ENCODE peak calls at places on chromosomes 4 and X, in nine cellular contexts. One of them, this sample, is unnamed.

GRCh38 chr4:48538358-48538757 is 48.3 kb downstream of the ZAR1 start:
- DNase-seq in NCI-H1092: no peak
- DNase-seq in hepatic stellate cell: no peak
- DNase-seq in WTC11: no peak
- DNase-seq in T-helper 9 cell: no peak
- DNase-seq in HS-5: no peak
- DNase-seq in osteocyte: no peak
- DNase-seq in left ventricle myocardium superior: no peak
- DNase-seq in HCEC 1CT: no peak
- DNase-seq in this sample: no peak

GRCh38 chr4:148021706-148022105 is 289.8 kb downstream of the ARHGAP10 start:
- DNase-seq in HS-5: no peak
- DNase-seq in WTC11: no peak
- DNase-seq in hepatic stellate cell: no peak
- DNase-seq in osteocyte: no peak
- DNase-seq in left ventricle myocardium superior: no peak
- DNase-seq in NCI-H1092: no peak
- DNase-seq in T-helper 9 cell: no peak
- DNase-seq in HCEC 1CT: no peak
- DNase-seq in this sample: no peak

GRCh38 chr4:26342328-26343040 is 21.7 kb downstream of the RBPJ start:
- DNase-seq in NCI-H1092: no peak
- DNase-seq in osteocyte: no peak
- DNase-seq in HCEC 1CT: peak; percentile 87
- DNase-seq in HS-5: peak; percentile 74
- DNase-seq in T-helper 9 cell: no peak
- DNase-seq in WTC11: no peak
- DNase-seq in hepatic stellate cell: peak; percentile 87
- DNase-seq in left ventricle myocardium superior: no peak
- DNase-seq in this sample: peak; percentile 65

GRCh38 chr4:125085-125820 is 952 bp downstream of the ZNF718 start:
- DNase-seq in T-helper 9 cell: peak; percentile 17
- DNase-seq in NCI-H1092: peak; percentile 19
- DNase-seq in osteocyte: no peak
- DNase-seq in left ventricle myocardium superior: peak; percentile 54
- DNase-seq in HS-5: no peak
- DNase-seq in hepatic stellate cell: peak; percentile 13
- DNase-seq in WTC11: peak; percentile 61
- DNase-seq in HCEC 1CT: no peak
- DNase-seq in this sample: no peak

GRCh38 chr4:151276787-151277557 is at the start of gene PRSS48:
- DNase-seq in WTC11: peak; percentile 90
- DNase-seq in HCEC 1CT: peak; percentile 23
- DNase-seq in T-helper 9 cell: peak; percentile 7
- DNase-seq in HS-5: no peak
- DNase-seq in osteocyte: no peak
- DNase-seq in left ventricle myocardium superior: peak; percentile 81
- DNase-seq in NCI-H1092: peak; percentile 30
- DNase-seq in hepatic stellate cell: peak; percentile 63
- DNase-seq in this sample: no peak

GRCh38 chrX:39736219-39737211 is 361.2 kb downstream of the BCOR start:
- DNase-seq in left ventricle myocardium superior: peak; percentile 91
- DNase-seq in NCI-H1092: peak; percentile 49
- DNase-seq in hepatic stellate cell: peak; percentile 55
- DNase-seq in WTC11: no peak
- DNase-seq in osteocyte: no peak
- DNase-seq in HS-5: no peak
- DNase-seq in HCEC 1CT: peak; percentile 12
- DNase-seq in T-helper 9 cell: no peak
- DNase-seq in this sample: no peak

GRCh38 chrX:80138938-80139337 is 124.4 kb downstream of the TBX22 start:
- DNase-seq in WTC11: no peak
- DNase-seq in left ventricle myocardium superior: no peak
- DNase-seq in osteocyte: no peak
- DNase-seq in HS-5: no peak
- DNase-seq in T-helper 9 cell: no peak
- DNase-seq in HCEC 1CT: no peak
- DNase-seq in NCI-H1092: no peak
- DNase-seq in hepatic stellate cell: no peak
- DNase-seq in this sample: no peak

GRCh38 chrX:15350329-15350996 is 15.1 kb upstream of the PIGA start:
- DNase-seq in HCEC 1CT: no peak
- DNase-seq in hepatic stellate cell: no peak
- DNase-seq in osteocyte: no peak
- DNase-seq in T-helper 9 cell: no peak
- DNase-seq in WTC11: peak; percentile 10
- DNase-seq in NCI-H1092: no peak
- DNase-seq in left ventricle myocardium superior: no peak
- DNase-seq in HS-5: no peak
- DNase-seq in this sample: no peak

GRCh38 chr4:58214376-58214775 is 1104.2 kb upstream of the IGFBP7 start:
- DNase-seq in T-helper 9 cell: no peak
- DNase-seq in osteocyte: no peak
- DNase-seq in hepatic stellate cell: no peak
- DNase-seq in HCEC 1CT: no peak
- DNase-seq in NCI-H1092: no peak
- DNase-seq in HS-5: no peak
- DNase-seq in WTC11: peak; percentile 13
- DNase-seq in left ventricle myocardium superior: no peak
- DNase-seq in this sample: no peak

GRCh38 chr4:141702472-141703182 is 66.2 kb downstream of the IL15 start:
- DNase-seq in HS-5: no peak
- DNase-seq in left ventricle myocardium superior: peak; percentile 58
- DNase-seq in osteocyte: no peak
- DNase-seq in hepatic stellate cell: no peak
- DNase-seq in HCEC 1CT: no peak
- DNase-seq in WTC11: peak; percentile 44
- DNase-seq in T-helper 9 cell: no peak
- DNase-seq in NCI-H1092: peak; percentile 24
- DNase-seq in this sample: no peak

GRCh38 chr4:30396772-30397475 is 323.2 kb upstream of the PCDH7 start:
- DNase-seq in HCEC 1CT: no peak
- DNase-seq in osteocyte: no peak
- DNase-seq in T-helper 9 cell: no peak
- DNase-seq in WTC11: no peak
- DNase-seq in NCI-H1092: no peak
- DNase-seq in left ventricle myocardium superior: no peak
- DNase-seq in hepatic stellate cell: no peak
- DNase-seq in HS-5: peak; percentile 24
- DNase-seq in this sample: no peak

GRCh38 chrX:153430796-153431195 is 15.1 kb downstream of the TREX2 start:
- DNase-seq in left ventricle myocardium superior: no peak
- DNase-seq in hepatic stellate cell: no peak
- DNase-seq in WTC11: no peak
- DNase-seq in HCEC 1CT: no peak
- DNase-seq in osteocyte: no peak
- DNase-seq in NCI-H1092: no peak
- DNase-seq in HS-5: no peak
- DNase-seq in T-helper 9 cell: no peak
- DNase-seq in this sample: no peak

GRCh38 chr4:124631760-124632159 is 80.8 kb downstream of the ANKRD50 start:
- DNase-seq in NCI-H1092: no peak
- DNase-seq in left ventricle myocardium superior: no peak
- DNase-seq in osteocyte: peak; percentile 90
- DNase-seq in HS-5: peak; percentile 74
- DNase-seq in hepatic stellate cell: peak; percentile 36
- DNase-seq in T-helper 9 cell: no peak
- DNase-seq in WTC11: no peak
- DNase-seq in HCEC 1CT: peak; percentile 77
- DNase-seq in this sample: peak; percentile 94

GRCh38 chr4:56857601-56858301 is 36.2 kb upstream of the SPINK2 start:
- DNase-seq in osteocyte: no peak
- DNase-seq in HS-5: no peak
- DNase-seq in NCI-H1092: no peak
- DNase-seq in left ventricle myocardium superior: no peak
- DNase-seq in T-helper 9 cell: no peak
- DNase-seq in hepatic stellate cell: no peak
- DNase-seq in WTC11: no peak
- DNase-seq in HCEC 1CT: no peak
- DNase-seq in this sample: no peak

GRCh38 chr4:126007142-126007541 is 692.4 kb downstream of the FAT4 start:
- DNase-seq in WTC11: no peak
- DNase-seq in T-helper 9 cell: no peak
- DNase-seq in NCI-H1092: no peak
- DNase-seq in left ventricle myocardium superior: no peak
- DNase-seq in hepatic stellate cell: no peak
- DNase-seq in osteocyte: no peak
- DNase-seq in HS-5: no peak
- DNase-seq in HCEC 1CT: no peak
- DNase-seq in this sample: no peak

GRCh38 chr4:69092190-69092589 is 4.1 kb upstream of the UGT2B7 start:
- DNase-seq in hepatic stellate cell: peak; percentile 2
- DNase-seq in left ventricle myocardium superior: no peak
- DNase-seq in WTC11: no peak
- DNase-seq in HS-5: peak; percentile 43
- DNase-seq in osteocyte: no peak
- DNase-seq in NCI-H1092: no peak
- DNase-seq in HCEC 1CT: no peak
- DNase-seq in T-helper 9 cell: no peak
- DNase-seq in this sample: no peak

GRCh38 chr4:6472387-6473263 is at the start of gene PPP2R2C:
- DNase-seq in HS-5: no peak
- DNase-seq in osteocyte: peak; percentile 79
- DNase-seq in WTC11: peak; percentile 33
- DNase-seq in NCI-H1092: peak; percentile 32
- DNase-seq in hepatic stellate cell: no peak
- DNase-seq in HCEC 1CT: no peak
- DNase-seq in T-helper 9 cell: no peak
- DNase-seq in left ventricle myocardium superior: no peak
- DNase-seq in this sample: no peak

GRCh38 chr4:90127706-90128345 is 632 bp downstream of the CCSER1 start:
- DNase-seq in left ventricle myocardium superior: peak; percentile 54
- DNase-seq in hepatic stellate cell: no peak
- DNase-seq in T-helper 9 cell: no peak
- DNase-seq in HS-5: no peak
- DNase-seq in WTC11: peak; percentile 36
- DNase-seq in NCI-H1092: no peak
- DNase-seq in osteocyte: no peak
- DNase-seq in HCEC 1CT: no peak
- DNase-seq in this sample: no peak

GRCh38 chr4:967113-968104 is 6.0 kb downstream of the DGKQ start:
- DNase-seq in osteocyte: no peak
- DNase-seq in hepatic stellate cell: no peak
- DNase-seq in WTC11: peak; percentile 47
- DNase-seq in left ventricle myocardium superior: no peak
- DNase-seq in NCI-H1092: no peak
- DNase-seq in T-helper 9 cell: no peak
- DNase-seq in HCEC 1CT: no peak
- DNase-seq in HS-5: no peak
- DNase-seq in this sample: no peak

GRCh38 chr4:181030961-181031360 is 1212.2 kb upstream of the TENM3 start:
- DNase-seq in NCI-H1092: no peak
- DNase-seq in osteocyte: no peak
- DNase-seq in hepatic stellate cell: no peak
- DNase-seq in HS-5: peak; percentile 45
- DNase-seq in left ventricle myocardium superior: no peak
- DNase-seq in WTC11: no peak
- DNase-seq in HCEC 1CT: no peak
- DNase-seq in T-helper 9 cell: no peak
- DNase-seq in this sample: no peak

GRCh38 chrX:23333842-23334535 is 660 bp upstream of the PTCHD1 start:
- DNase-seq in osteocyte: no peak
- DNase-seq in HS-5: no peak
- DNase-seq in NCI-H1092: no peak
- DNase-seq in hepatic stellate cell: no peak
- DNase-seq in HCEC 1CT: no peak
- DNase-seq in left ventricle myocardium superior: no peak
- DNase-seq in WTC11: peak; percentile 52
- DNase-seq in T-helper 9 cell: no peak
- DNase-seq in this sample: no peak

GRCh38 chr4:113823291-113823659 is 61.7 kb upstream of the CAMK2D start:
- DNase-seq in HS-5: no peak
- DNase-seq in HCEC 1CT: peak; percentile 24
- DNase-seq in left ventricle myocardium superior: no peak
- DNase-seq in osteocyte: no peak
- DNase-seq in NCI-H1092: no peak
- DNase-seq in T-helper 9 cell: no peak
- DNase-seq in WTC11: no peak
- DNase-seq in hepatic stellate cell: no peak
- DNase-seq in this sample: no peak

GRCh38 chr4:22984390-22984789 is 291.7 kb downstream of the GBA3 start:
- DNase-seq in left ventricle myocardium superior: no peak
- DNase-seq in NCI-H1092: no peak
- DNase-seq in osteocyte: no peak
- DNase-seq in HCEC 1CT: no peak
- DNase-seq in HS-5: no peak
- DNase-seq in hepatic stellate cell: no peak
- DNase-seq in WTC11: no peak
- DNase-seq in T-helper 9 cell: no peak
- DNase-seq in this sample: no peak

GRCh38 chr4:162475221-162475620 is 311.4 kb upstream of the FSTL5 start:
- DNase-seq in T-helper 9 cell: no peak
- DNase-seq in NCI-H1092: no peak
- DNase-seq in hepatic stellate cell: no peak
- DNase-seq in left ventricle myocardium superior: no peak
- DNase-seq in HCEC 1CT: no peak
- DNase-seq in osteocyte: no peak
- DNase-seq in HS-5: no peak
- DNase-seq in WTC11: no peak
- DNase-seq in this sample: no peak

GRCh38 chr4:17385403-17385802 is 126.5 kb downstream of the QDPR start:
- DNase-seq in HS-5: peak; percentile 16
- DNase-seq in T-helper 9 cell: no peak
- DNase-seq in NCI-H1092: no peak
- DNase-seq in HCEC 1CT: peak; percentile 9
- DNase-seq in hepatic stellate cell: peak; percentile 32
- DNase-seq in osteocyte: no peak
- DNase-seq in left ventricle myocardium superior: no peak
- DNase-seq in WTC11: no peak
- DNase-seq in this sample: no peak

GRCh38 chr4:108270466-108271450 is 102.0 kb upstream of the LEF1 start:
- DNase-seq in HCEC 1CT: peak; percentile 79
- DNase-seq in NCI-H1092: no peak
- DNase-seq in HS-5: peak; percentile 36
- DNase-seq in hepatic stellate cell: peak; percentile 5
- DNase-seq in WTC11: no peak
- DNase-seq in left ventricle myocardium superior: no peak
- DNase-seq in T-helper 9 cell: no peak
- DNase-seq in osteocyte: no peak
- DNase-seq in this sample: peak; percentile 75

This sample was measured in HFF-Myc.